ENCODE peak calls at places on chromosomes 6 and 20, in four cellular contexts. A is WTC11, H is IMR-90, X is ovary. U is an unnamed sample.
A peak's percentile ranks its signal among the peaks of the same experiment; 100 is the strongest.

GRCh38 chr20:24721891-24722530 is 227.1 kb upstream of the CST7 start:
- DNase-seq in A (no peak), X (no peak), H (no peak), U (no peak)

GRCh38 chr20:37524859-37525708 is 2.6 kb downstream of the BLCAP start:
- DNase-seq in X (no peak), H (peak; percentile 21), A (no peak), U (no peak)

GRCh38 chr20:51345601-51346101 is 196.9 kb downstream of the NFATC2 start:
- DNase-seq in X (no peak), H (peak; percentile 65), A (no peak), U (no peak)

GRCh38 chr6:80304014-80304413 is 197.5 kb downstream of the BCKDHB start:
- DNase-seq in H (no peak), X (no peak), A (no peak), U (no peak)

GRCh38 chr6:2718334-2719052 is 32.2 kb downstream of the MYLK4 start:
- DNase-seq in H (peak; percentile 43), X (no peak), A (no peak), U (no peak)

GRCh38 chr20:1979116-1979778 is 14.6 kb downstream of the PDYN start:
- DNase-seq in H (no peak), X (no peak), A (no peak), U (no peak)

GRCh38 chr20:13220857-13221297 is at the start of gene ISM1:
- DNase-seq in A (peak; percentile 36), H (no peak), X (no peak), U (peak; percentile 17)

GRCh38 chr6:31701666-31702420 is 1.3 kb downstream of the ABHD16A start:
- DNase-seq in X (no peak), A (no peak), H (peak; percentile 41), U (no peak)

GRCh38 chr20:17822540-17823155 is 122.9 kb downstream of the BANF2 start:
- DNase-seq in X (no peak), H (no peak), A (no peak), U (no peak)

GRCh38 chr20:10595985-10596384 is 77.8 kb downstream of the JAG1 start:
- DNase-seq in H (no peak), A (no peak), X (no peak), U (no peak)

GRCh38 chr6:78157606-78158005 is 504.8 kb downstream of the MEI4 start:
- DNase-seq in X (no peak), H (no peak), A (no peak), U (no peak)

GRCh38 chr6:84346372-84346771 is 118.9 kb upstream of the CEP162 start:
- DNase-seq in A (no peak), X (no peak), H (no peak), U (no peak)

GRCh38 chr6:87336367-87336766 is 7.3 kb upstream of the GJB7 start:
- DNase-seq in H (no peak), X (no peak), A (no peak), U (no peak)

GRCh38 chr6:53466257-53466656 is 78.6 kb downstream of the GCLC start:
- DNase-seq in H (peak; percentile 23), A (no peak), X (no peak), U (no peak)

GRCh38 chr6:92559002-92559401 is 860.4 kb downstream of the EPHA7 start:
- DNase-seq in A (no peak), H (no peak), X (no peak), U (no peak)

GRCh38 chr6:158017621-158018369 is 36.1 kb downstream of the SYNJ2 start:
- DNase-seq in X (no peak), H (no peak), A (no peak), U (no peak)

GRCh38 chr20:49450281-49450707 is 32.2 kb downstream of the KCNB1 start:
- DNase-seq in H (no peak), A (peak; percentile 24), X (no peak), U (peak; percentile 11)

GRCh38 chr6:67698534-67698933 is 936.5 kb upstream of the ADGRB3 start:
- DNase-seq in H (no peak), A (no peak), X (no peak), U (no peak)

GRCh38 chr20:63859166-63859699 is 2.1 kb upstream of the ABHD16B start:
- DNase-seq in A (no peak), X (no peak), H (no peak), U (no peak)

GRCh38 chr6:12339808-12340487 is 49.8 kb downstream of the EDN1 start:
- DNase-seq in A (no peak), H (no peak), X (no peak), U (no peak)

GRCh38 chr6:33956206-33956605 is 152.4 kb upstream of the MLN start:
- DNase-seq in A (no peak), X (no peak), H (no peak), U (no peak)

GRCh38 chr6:50718058-50718457 is 4.7 kb downstream of the TFAP2D start:
- DNase-seq in H (no peak), A (no peak), X (no peak), U (no peak)

GRCh38 chr6:116409756-116410155 is 39.0 kb downstream of the DSE start:
- DNase-seq in A (no peak), X (no peak), H (no peak), U (no peak)

GRCh38 chr6:34517966-34518365 is 38.2 kb downstream of the SPDEF start:
- DNase-seq in A (no peak), H (no peak), X (no peak), U (no peak)

GRCh38 chr6:135869857-135870256 is 18.4 kb downstream of the PDE7B start:
- DNase-seq in X (no peak), A (no peak), H (peak; percentile 30), U (no peak)

GRCh38 chr6:118843685-118844390 is 50.1 kb upstream of the ASF1A start:
- DNase-seq in H (peak; percentile 34), X (no peak), A (no peak), U (no peak)

GRCh38 chr6:96086745-96087144 is 71.0 kb downstream of the FUT9 start:
- DNase-seq in X (no peak), H (no peak), A (no peak), U (no peak)

DNA sequence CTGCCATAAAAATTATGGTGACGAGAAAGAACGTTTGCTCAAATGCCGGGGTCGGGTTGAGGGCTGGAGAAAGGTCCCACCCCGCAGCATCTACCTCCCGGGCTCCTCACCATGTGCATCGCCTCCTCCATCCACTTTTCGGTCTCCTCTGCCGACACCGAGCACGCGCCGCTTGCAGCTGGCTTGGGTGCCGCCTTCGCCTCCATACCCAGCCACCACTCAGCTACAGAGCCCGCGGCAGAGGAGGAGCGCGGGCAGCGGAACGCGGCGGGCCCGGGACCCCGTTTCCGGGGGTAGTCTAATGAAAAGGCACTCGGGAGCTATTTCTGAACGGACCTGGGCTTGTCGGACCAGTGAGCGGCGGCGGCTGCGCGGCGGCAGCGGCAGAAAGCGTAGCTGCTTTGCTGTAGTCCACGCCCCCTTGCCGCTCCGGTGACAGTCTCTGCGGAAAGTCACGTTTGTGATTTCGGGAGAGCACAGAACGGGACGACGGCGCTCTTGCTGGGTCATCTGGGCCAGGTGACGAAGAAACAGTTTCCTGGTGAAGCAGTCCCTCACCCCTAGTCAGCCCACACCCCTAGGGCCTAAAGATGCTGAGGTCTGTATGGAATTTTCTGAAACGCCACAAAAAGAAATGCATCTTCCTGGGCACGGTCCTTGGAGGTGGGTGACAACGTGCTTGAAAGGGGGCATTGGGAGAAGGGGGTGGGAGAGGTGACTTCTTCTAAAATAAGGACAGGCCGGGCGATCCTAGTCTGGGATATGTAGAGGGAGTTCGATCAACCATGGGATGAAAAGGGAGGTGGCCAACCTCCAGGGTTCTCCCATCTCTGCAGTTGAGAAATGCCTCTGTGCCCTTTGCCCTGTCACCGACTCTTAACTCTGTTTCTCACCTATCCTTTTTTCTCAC is at the start of the genes ADAT2 and PEX3:
- DNase-seq in X (peak; percentile 81), H (peak; percentile 92), A (peak; percentile 92), U (peak; percentile 87)
- TF ChIP-seq CTCF in X (no peak), H (no peak), A (no peak), U (no peak)

GRCh38 chr6:127462391-127462790 is 3.2 kb upstream of the KIAA0408 start:
- DNase-seq in X (no peak), H (peak; percentile 10), A (no peak), U (no peak)
- TF ChIP-seq CTCF in X (no peak), H (peak; percentile 5), A (no peak), U (no peak)

DNA sequence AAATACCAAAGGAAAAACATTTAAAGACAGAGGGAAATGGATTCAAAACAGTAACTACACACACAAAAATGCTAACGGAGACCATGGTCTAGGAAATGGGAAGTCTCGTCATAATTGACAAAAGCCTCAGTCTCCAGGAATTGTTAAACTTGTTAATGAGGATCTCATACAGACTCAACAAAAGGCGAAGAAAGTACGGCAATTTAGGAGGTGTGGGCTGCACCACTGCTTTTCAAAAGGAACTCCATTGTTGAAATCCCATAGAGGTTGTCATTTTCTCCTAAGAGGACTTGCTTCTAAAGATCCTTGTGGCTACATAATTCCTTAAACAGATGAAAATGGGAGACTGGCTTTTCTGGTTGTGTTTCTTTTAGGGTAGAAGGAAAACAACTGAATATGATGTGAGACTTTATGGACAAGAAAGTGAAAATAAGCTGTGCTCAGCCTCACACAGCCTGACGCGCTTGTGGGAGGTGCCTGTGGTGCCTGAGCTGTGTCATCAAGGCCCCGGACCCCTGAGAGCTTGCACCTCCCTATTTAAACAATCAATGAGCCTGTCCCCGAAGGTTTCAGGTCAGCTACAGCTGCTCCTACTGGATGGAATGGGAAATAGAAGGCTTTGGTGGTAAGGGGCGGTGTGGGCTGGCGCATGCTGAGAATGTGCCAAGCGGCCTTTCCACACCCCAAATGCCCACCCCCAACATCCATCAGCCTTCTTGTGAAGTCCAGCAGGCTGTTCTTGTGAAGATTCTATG is 2.5 kb upstream of the CLDN20 start:
- DNase-seq in H (no peak), A (peak; percentile 40), X (no peak), U (no peak)
- TF ChIP-seq CTCF in H (no peak), A (no peak), X (no peak), U (peak; percentile 33)

GRCh38 chr20:58621906-58622548 is 29.1 kb upstream of the STX16 start:
- DNase-seq in A (no peak), H (no peak), X (no peak), U (no peak)
- TF ChIP-seq CTCF in A (no peak), H (peak; percentile 18), X (no peak), U (peak; percentile 34)

DNA sequence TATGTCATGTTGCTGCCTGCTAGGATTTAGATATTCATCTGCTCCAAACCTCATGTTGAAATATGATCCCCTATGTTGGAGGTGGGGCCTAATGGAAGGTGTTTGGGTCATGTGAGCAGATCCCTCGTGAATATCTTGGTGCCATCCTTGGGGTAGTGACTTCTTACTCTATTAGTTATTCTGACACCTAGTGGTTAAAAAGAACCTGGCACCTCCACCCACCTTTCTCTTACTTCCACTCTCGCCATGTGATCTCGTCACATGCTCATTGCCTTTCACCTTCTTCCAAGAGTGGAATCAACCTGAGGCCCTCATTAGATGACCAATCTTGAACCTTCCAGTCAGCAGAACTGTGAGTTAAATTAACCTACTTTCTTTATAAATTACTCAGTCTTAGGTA is 549.4 kb upstream of the SYNCRIP start:
- DNase-seq in X (no peak), A (no peak), H (no peak), U (no peak)
- TF ChIP-seq CTCF in X (no peak), A (no peak), H (peak; percentile 23), U (peak; percentile 59)

U was measured in neural crest cell.